ENCODE peak calls at places on chromosome 1, in four cellular contexts. Q, G, E and P are unnamed samples.
A peak's percentile ranks its signal among the peaks of the same experiment; 100 is the strongest.

GRCh38 chr1:59556802-59557548 is 257.8 kb upstream of the HOOK1 start:
- DNase-seq in G (no peak), E (no peak), Q (no peak), P (no peak)

GRCh38 chr1:202575906-202576653 is 134.2 kb downstream of the SYT2 start:
- DNase-seq in G (no peak), E (no peak), Q (no peak), P (no peak)

GRCh38 chr1:112464501-112464900 is 44.3 kb upstream of the WNT2B start:
- DNase-seq in G (no peak), Q (no peak), E (no peak), P (no peak)

GRCh38 chr1:231139659-231140650 is 21.9 kb upstream of the TRIM67 start:
- DNase-seq in Q (no peak), G (no peak), E (no peak), P (no peak)

GRCh38 chr1:26555550-26555981 is 26.0 kb downstream of the RPS6KA1 start:
- DNase-seq in G (no peak), E (no peak), Q (no peak), P (no peak)

GRCh38 chr1:198007687-198008627 is 90.8 kb downstream of the LHX9 start:
- DNase-seq in G (no peak), E (no peak), Q (no peak), P (no peak)

GRCh38 chr1:228349701-228350171 is 56.9 kb downstream of the TRIM11 start:
- DNase-seq in Q (no peak), G (no peak), E (no peak), P (peak; percentile 7)

GRCh38 chr1:231106347-231106746 is 55.5 kb upstream of the TRIM67 start:
- DNase-seq in E (no peak), Q (no peak), G (no peak), P (no peak)

GRCh38 chr1:209769956-209770355 is 14.1 kb downstream of the TRAF3IP3 start:
- DNase-seq in G (no peak), Q (no peak), E (no peak), P (no peak)

GRCh38 chr1:169348356-169349036 is 19.1 kb downstream of the NME7 start:
- DNase-seq in Q (no peak), E (peak; percentile 43), G (peak; percentile 33), P (no peak)

GRCh38 chr1:21906173-21907078 is 30.7 kb downstream of the HSPG2 start:
- DNase-seq in G (no peak), Q (no peak), E (no peak), P (peak; percentile 88)

GRCh38 chr1:19110266-19110927 is 99.7 kb downstream of the UBR4 start:
- DNase-seq in E (no peak), Q (no peak), G (no peak), P (no peak)

GRCh38 chr1:67464741-67465140 is 34.5 kb upstream of the SERBP1 start:
- DNase-seq in E (no peak), Q (no peak), G (no peak), P (no peak)

GRCh38 chr1:71252900-71253299 is 172.1 kb upstream of the ZRANB2 start:
- DNase-seq in G (no peak), E (no peak), Q (no peak), P (no peak)

GRCh38 chr1:42108309-42108708 is 44.9 kb upstream of the GUCA2B start:
- DNase-seq in Q (no peak), G (no peak), E (no peak), P (no peak)

GRCh38 chr1:210288106-210288505 is 40.6 kb upstream of the HHAT start:
- DNase-seq in E (no peak), G (no peak), Q (no peak), P (no peak)

GRCh38 chr1:26021647-26022403 is at the start of gene EXTL1:
- DNase-seq in G (no peak), E (no peak), Q (no peak), P (peak; percentile 82)

GRCh38 chr1:49364676-49365075 is 588.0 kb upstream of the BEND5 start:
- DNase-seq in E (peak; percentile 50), Q (no peak), G (no peak), P (no peak)

GRCh38 chr1:46179138-46180081 is 3.1 kb upstream of the P3R3URF start:
- DNase-seq in E (peak; percentile 90), G (peak; percentile 61), Q (no peak), P (peak; percentile 63)

GRCh38 chr1:27658951-27659496 is 13.0 kb downstream of the IFI6 start:
- DNase-seq in Q (no peak), E (no peak), G (peak; percentile 24), P (no peak)

GRCh38 chr1:22689505-22689904 is 21.1 kb upstream of the EPHB2 start:
- DNase-seq in Q (no peak), G (no peak), E (peak; percentile 71), P (no peak)

GRCh38 chr1:205986848-205987247 is 16.3 kb downstream of the RAB7B start:
- DNase-seq in E (no peak), G (no peak), Q (no peak), P (no peak)

GRCh38 chr1:236618507-236618906 is 14.2 kb upstream of the HEATR1 start:
- DNase-seq in G (no peak), E (no peak), Q (no peak), P (no peak)

GRCh38 chr1:111553199-111553598 is 49.8 kb upstream of the ADORA3 start:
- DNase-seq in E (no peak), Q (no peak), G (no peak), P (no peak)

GRCh38 chr1:115492019-115492595 is 149.7 kb upstream of the VANGL1 start:
- DNase-seq in G (no peak), E (no peak), Q (no peak), P (no peak)

GRCh38 chr1:185208626-185209170 is 51.7 kb downstream of the SWT1 start:
- DNase-seq in G (no peak), E (no peak), Q (no peak), P (no peak)

GRCh38 chr1:62271932-62272728 is 47.1 kb downstream of the KANK4 start:
- DNase-seq in E (peak; percentile 87), G (peak; percentile 3), Q (no peak), P (no peak)

GRCh38 chr1:200311256-200311655 is 98.6 kb downstream of the ZNF281 start:
- DNase-seq in Q (no peak), E (no peak), G (no peak), P (no peak)

GRCh38 chr1:170714163-170714562 is 50.2 kb downstream of the PRRX1 start:
- DNase-seq in Q (no peak), G (no peak), E (no peak), P (no peak)

GRCh38 chr1:32426489-32427255 is 32.4 kb upstream of the BSDC1 start:
- DNase-seq in E (no peak), G (no peak), Q (no peak), P (no peak)

GRCh38 chr1:245952383-245952989 is 554.6 kb downstream of the SMYD3 start:
- DNase-seq in E (no peak), G (no peak), Q (no peak), P (no peak)

GRCh38 chr1:222588135-222588534 is 1.6 kb downstream of the TAF1A start:
- DNase-seq in G (no peak), Q (no peak), E (no peak), P (no peak)

GRCh38 chr1:9443913-9444445 is 95.3 kb upstream of the SLC25A33 start:
- DNase-seq in E (no peak), G (no peak), Q (no peak), P (no peak)

GRCh38 chr1:183996396-183996795 is 41.1 kb downstream of the COLGALT2 start:
- DNase-seq in E (no peak), G (no peak), Q (no peak), P (no peak)